ENCODE peak calls at places on chromosomes 1 and 21, in five cellular contexts. C, S, E, K and L are unnamed samples.
A peak's percentile ranks its signal among the peaks of the same experiment; 100 is the strongest.

GRCh38 chr1:101112051-101112770 is 86.6 kb upstream of the DPH5 start:
- DNase-seq in E (peak; percentile 22), S (no peak), C (no peak), K (no peak), L (no peak)

GRCh38 chr1:150171801-150172200 is 22.1 kb downstream of the PLEKHO1 start:
- DNase-seq in S (no peak), E (no peak), K (no peak), C (no peak), L (no peak)

GRCh38 chr1:202821467-202821866 is 10.7 kb downstream of the PCAT6 start:
- DNase-seq in S (no peak), C (no peak), K (no peak), E (no peak), L (no peak)

GRCh38 chr21:34890724-34891609 is 158.1 kb downstream of the RUNX1 start:
- DNase-seq in K (no peak), S (no peak), E (no peak), C (no peak), L (no peak)

GRCh38 chr1:212247179-212247721 is 38.0 kb upstream of the PPP2R5A start:
- DNase-seq in K (peak; percentile 63), E (peak; percentile 44), C (no peak), S (no peak), L (no peak)

GRCh38 chr1:56448937-56449336 is 130.4 kb downstream of the PLPP3 start:
- DNase-seq in C (no peak), K (peak; percentile 86), E (no peak), S (no peak), L (no peak)

GRCh38 chr1:93798301-93798700 is 80.7 kb downstream of the DNTTIP2 start:
- DNase-seq in E (no peak), C (no peak), K (no peak), S (no peak), L (no peak)

GRCh38 chr1:22406722-22407495 is 44.7 kb upstream of the ZBTB40 start:
- DNase-seq in C (no peak), S (no peak), E (no peak), K (no peak), L (no peak)

GRCh38 chr1:227316941-227317540 is 1.3 kb downstream of the CDC42BPA start:
- DNase-seq in K (no peak), C (no peak), E (peak; percentile 45), S (no peak), L (peak; percentile 52)

GRCh38 chr1:198678301-198678836 is 39.5 kb downstream of the PTPRC start:
- DNase-seq in E (no peak), C (no peak), S (no peak), K (no peak), L (no peak)

GRCh38 chr1:200668514-200669313 is 993 bp downstream of the DDX59 start:
- DNase-seq in K (no peak), C (no peak), S (no peak), E (no peak), L (no peak)

GRCh38 chr21:36754241-36754881 is 55.4 kb downstream of the SIM2 start:
- DNase-seq in K (no peak), C (no peak), S (no peak), E (no peak), L (no peak)

GRCh38 chr1:241579434-241579833 is 47.3 kb downstream of the KMO start:
- DNase-seq in K (no peak), C (no peak), S (no peak), E (no peak), L (peak; percentile 61)

GRCh38 chr1:150553392-150554085 is 4.3 kb downstream of the ADAMTSL4 start:
- DNase-seq in C (no peak), K (no peak), E (no peak), S (no peak), L (no peak)

GRCh38 chr21:22842875-22843274 is 1844.7 kb downstream of the NCAM2 start:
- DNase-seq in E (no peak), K (no peak), S (no peak), C (no peak), L (no peak)

GRCh38 chr1:211735208-211736170 is 60.1 kb upstream of the NEK2 start:
- DNase-seq in K (peak; percentile 17), E (peak; percentile 66), C (no peak), S (peak; percentile 95), L (no peak)

GRCh38 chr1:240498335-240498734 is 113.6 kb downstream of the GREM2 start:
- DNase-seq in E (no peak), S (no peak), K (no peak), C (no peak), L (no peak)

GRCh38 chr1:12514597-12514996 is 103.4 kb downstream of the DHRS3 start:
- DNase-seq in C (no peak), S (no peak), E (no peak), K (no peak), L (no peak)

GRCh38 chr21:43740497-43741156 is 21.7 kb downstream of the PDXK start:
- DNase-seq in K (no peak), E (no peak), S (no peak), C (peak; percentile 68), L (peak; percentile 85)

GRCh38 chr1:235259133-235259778 is 68.7 kb downstream of the ARID4B start:
- DNase-seq in K (no peak), C (no peak), E (no peak), S (no peak), L (no peak)

GRCh38 chr1:43844114-43844513 is 89.5 kb upstream of the ARTN start:
- DNase-seq in E (no peak), K (no peak), S (no peak), C (no peak), L (no peak)

GRCh38 chr1:212651521-212651920 is 43.0 kb downstream of the ATF3 start:
- DNase-seq in C (no peak), E (no peak), S (no peak), K (no peak), L (no peak)

GRCh38 chr1:242691603-242691945 is 167.1 kb upstream of the PLD5 start:
- DNase-seq in E (no peak), S (no peak), C (no peak), K (no peak), L (no peak)

GRCh38 chr1:103496014-103496635 is 29.4 kb upstream of the RNPC3 start:
- DNase-seq in S (no peak), C (no peak), K (no peak), E (no peak), L (no peak)

GRCh38 chr1:69976896-69977295 is 228.5 kb downstream of the LRRC40 start:
- DNase-seq in E (no peak), S (no peak), K (no peak), C (no peak), L (no peak)

GRCh38 chr1:41870076-41870562 is 48.6 kb downstream of the HIVEP3 start:
- DNase-seq in C (no peak), S (peak; percentile 77), K (no peak), E (peak; percentile 28), L (no peak)

DNA sequence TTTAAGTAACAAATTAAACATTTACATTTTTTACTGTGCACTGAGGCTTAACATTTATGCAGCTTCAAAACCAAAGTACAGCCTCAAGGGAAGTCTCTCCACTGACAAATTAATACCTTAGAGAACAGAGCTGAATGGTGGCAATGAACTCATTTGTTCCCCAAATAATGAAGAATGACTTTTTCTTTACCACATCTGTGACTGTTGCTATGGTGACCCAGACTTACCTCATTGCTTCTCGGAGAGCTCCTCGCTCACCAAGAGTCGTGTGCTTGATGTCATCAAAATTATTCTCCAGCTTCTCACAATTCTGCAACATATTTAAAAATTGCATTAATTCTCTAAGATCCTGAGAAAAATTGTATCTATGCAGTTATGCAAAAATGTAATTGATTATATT is 92.9 kb downstream of the DPYD start:
- DNase-seq in K (no peak), C (no peak), E (no peak), S (no peak), L (no peak)
- TF ChIP-seq JUND in K (no peak), C (no peak), E (no peak), S (no peak), L (no peak)

GRCh38 chr1:116377564-116378529 is 4.8 kb downstream of the ATP1A1 start:
- DNase-seq in S (no peak), E (no peak), C (no peak), K (peak; percentile 79), L (peak; percentile 33)
- TF ChIP-seq JUND in S (peak; percentile 20), E (peak; percentile 82), C (no peak), K (no peak), L (no peak)

GRCh38 chr1:24299901-24300300 is 19.3 kb upstream of the GRHL3 start:
- DNase-seq in E (no peak), K (no peak), C (no peak), S (no peak), L (no peak)

GRCh38 chr1:24302209-24302611 is 16.9 kb upstream of the GRHL3 start:
- DNase-seq in S (no peak), K (no peak), E (no peak), C (no peak), L (no peak)

GRCh38 chr1:24303600-24303999 is 15.6 kb upstream of the GRHL3 start:
- DNase-seq in E (no peak), K (no peak), C (no peak), S (no peak), L (no peak)

GRCh38 chr1:24300971-24301370 is 18.2 kb upstream of the GRHL3 start:
- DNase-seq in K (no peak), C (no peak), E (no peak), S (no peak), L (peak; percentile 38)

DNA sequence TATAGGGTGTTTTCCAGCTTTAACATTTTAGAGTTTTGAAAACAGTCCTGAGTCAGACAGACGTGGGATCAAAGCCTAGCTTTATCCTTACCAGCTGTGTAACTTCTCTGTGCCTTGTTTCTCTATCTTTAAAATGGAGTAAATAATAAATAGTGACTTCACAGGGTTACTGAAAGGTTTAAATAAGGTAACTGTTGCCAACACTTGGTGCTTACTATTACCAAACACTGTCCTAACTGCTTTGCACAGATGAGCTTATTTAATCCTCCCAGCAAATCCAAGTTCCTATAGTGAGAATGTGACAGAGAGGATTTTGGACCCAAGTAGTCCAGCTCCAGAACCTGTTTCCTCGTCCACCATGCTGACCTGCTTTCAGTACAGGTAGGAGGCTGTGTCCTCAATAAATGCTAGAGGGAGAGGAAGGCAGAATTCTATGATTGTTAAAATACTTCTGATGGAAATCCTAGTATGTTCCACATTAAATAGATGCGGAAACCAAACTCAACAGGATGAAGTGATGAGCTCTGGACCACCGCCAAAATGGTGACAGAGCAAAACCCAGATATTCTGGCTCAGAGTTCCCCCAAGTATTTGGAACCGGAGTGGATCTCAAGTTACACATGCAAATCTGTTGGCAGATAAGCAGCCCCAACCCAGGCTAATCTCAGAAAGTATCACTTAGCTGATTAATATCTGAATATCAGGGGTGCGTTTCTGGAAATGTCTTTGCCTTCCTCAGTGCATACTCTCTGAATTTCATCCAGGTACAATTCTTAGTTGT is 17.6 kb upstream of the GRHL3 start:
- DNase-seq in C (no peak), K (no peak), S (no peak), E (no peak), L (no peak)
- TF ChIP-seq JUND in C (no peak), K (no peak), S (no peak), E (no peak), L (no peak)

GRCh38 chr21:39033878-39034589 is 149.2 kb downstream of the PSMG1 start:
- DNase-seq in S (no peak), C (no peak), K (peak; percentile 98), E (no peak), L (no peak)
- TF ChIP-seq JUND in S (no peak), C (no peak), K (peak; percentile 45), E (no peak), L (no peak)